ENCODE peak calls at places on chromosomes 11 and 22, in four cellular contexts. T is K562, R is endothelial cell of umbilical vein, W is GM12878. J is an unnamed sample.

GRCh38 chr22:21624880-21625791 is 4.7 kb downstream of the YDJC start:
- DNase-seq in T (peak), R (no peak), W (no peak), J (no peak)

GRCh38 chr11:36763187-36763586 is 165.2 kb upstream of the RAG2 start:
- DNase-seq in T (no peak), R (no peak), W (no peak), J (no peak)

GRCh38 chr22:18998998-18999397 is 62.9 kb upstream of the PRODH start:
- DNase-seq in W (no peak), T (peak), R (no peak), J (no peak)

GRCh38 chr22:44363980-44364749 is 51.4 kb upstream of the SHISAL1 start:
- DNase-seq in T (no peak), W (no peak), R (no peak), J (no peak)

GRCh38 chr11:271316-271715 is 6.9 kb upstream of the NLRP6 start:
- DNase-seq in T (no peak), W (no peak), R (no peak), J (no peak)

GRCh38 chr22:37484115-37485005 is 1.8 kb downstream of the MFNG start:
- DNase-seq in R (peak), W (peak), T (no peak), J (no peak)

GRCh38 chr11:77609234-77609633 is 19.5 kb downstream of the AQP11 start:
- DNase-seq in R (peak), W (no peak), T (no peak), J (no peak)

GRCh38 chr11:10742460-10743208 is 8.4 kb upstream of the CTR9 start:
- DNase-seq in R (no peak), W (no peak), T (peak), J (peak)

GRCh38 chr11:31437742-31438435 is 68.2 kb downstream of the DNAJC24 start:
- DNase-seq in W (no peak), R (no peak), T (no peak), J (peak)

GRCh38 chr11:47376543-47377371 is 1.6 kb downstream of the SPI1 start:
- DNase-seq in R (no peak), T (peak), W (no peak), J (no peak)

GRCh38 chr11:30016588-30017363 is at the start of gene KCNA4:
- DNase-seq in R (no peak), T (peak), W (no peak), J (no peak)

DNA sequence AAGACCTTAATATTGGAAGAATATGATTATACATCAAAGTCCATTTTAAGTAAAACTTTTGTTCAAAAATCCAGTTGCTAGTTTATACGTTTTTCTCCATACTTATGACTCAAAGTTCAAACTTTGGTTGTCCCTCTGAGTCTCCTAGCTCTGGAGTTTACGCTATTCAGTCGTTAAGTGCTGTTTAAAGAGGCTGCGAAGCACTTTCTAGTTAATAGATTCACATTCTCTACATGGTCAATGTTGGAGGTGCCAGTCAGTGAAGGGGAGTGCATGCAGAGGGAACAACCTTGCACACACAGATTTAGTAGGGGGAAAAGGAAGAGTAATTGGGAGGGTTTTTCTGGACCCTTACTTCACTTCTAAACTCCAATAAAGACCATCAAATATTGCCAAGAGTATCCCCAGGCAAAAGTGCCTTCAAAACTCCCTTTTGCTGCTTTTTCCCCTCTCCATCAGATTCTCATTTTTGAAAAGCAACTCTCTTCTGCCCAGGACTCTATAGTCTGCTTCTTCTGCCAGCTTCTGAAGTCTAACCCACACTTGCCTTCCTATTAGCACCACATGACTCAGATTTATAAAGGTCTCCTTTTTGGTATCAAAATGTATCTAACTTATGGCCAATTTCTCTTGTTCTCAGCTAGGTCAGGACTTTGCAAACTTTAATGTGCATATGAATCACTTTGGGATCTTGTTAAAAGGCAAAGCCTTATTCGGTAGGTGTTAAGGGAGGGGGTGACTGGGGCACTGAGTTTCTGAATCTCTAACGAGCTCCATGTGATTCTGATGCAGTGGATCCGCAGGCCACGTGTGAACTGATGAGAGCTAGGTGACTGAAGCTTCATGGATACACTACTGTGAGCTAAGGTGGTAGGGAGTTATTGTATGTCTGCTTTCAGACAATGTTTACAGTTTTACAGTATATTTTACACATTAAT is 96.2 kb upstream of the MTMR2 start:
- DNase-seq in R (no peak), W (no peak), T (no peak), J (no peak)
- TF ChIP-seq FOS in R (no peak), W (no peak), T (no peak), J (no peak)

GRCh38 chr11:60944504-60945294 is 7.3 kb downstream of the SLC15A3 start:
- DNase-seq in R (no peak), T (no peak), W (no peak), J (no peak)

GRCh38 chr11:60941371-60942119 is 10.4 kb downstream of the SLC15A3 start:
- DNase-seq in T (no peak), R (no peak), W (no peak), J (no peak)

GRCh38 chr11:60942207-60942606 is 9.8 kb downstream of the SLC15A3 start:
- DNase-seq in R (no peak), T (no peak), W (no peak), J (no peak)

GRCh38 chr11:60945295-60945667 is 6.7 kb downstream of the SLC15A3 start:
- DNase-seq in W (no peak), T (no peak), R (no peak), J (no peak)

GRCh38 chr11:60942970-60943565 is 8.9 kb downstream of the SLC15A3 start:
- DNase-seq in W (no peak), R (no peak), T (no peak), J (no peak)
- TF ChIP-seq FOS in W (no peak), R (no peak), T (no peak), J (no peak)

DNA sequence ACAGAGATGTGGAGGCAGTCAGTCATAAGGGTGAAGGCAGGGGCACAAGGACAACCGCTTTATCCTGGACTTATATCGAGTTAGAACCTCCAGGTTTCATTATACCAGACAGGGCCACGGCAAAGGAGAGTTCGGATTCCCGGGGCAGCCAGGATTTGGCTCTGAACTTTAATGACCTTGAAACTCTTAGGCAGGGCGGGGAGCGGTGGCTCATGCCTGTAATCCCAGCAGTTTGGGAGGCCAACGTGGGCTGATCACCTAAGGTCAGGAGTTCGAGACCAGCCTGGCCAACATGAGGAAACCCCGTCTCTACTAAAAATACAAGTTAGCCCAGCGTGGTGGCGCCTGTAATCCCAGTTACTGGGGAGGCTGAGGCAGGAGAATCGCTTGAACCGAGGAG is 1.1 kb upstream of the MYRF start:
- DNase-seq in T (no peak), R (no peak), W (no peak), J (no peak)
- TF ChIP-seq FOS in T (no peak), R (no peak), W (no peak), J (no peak)

GRCh38 chr11:107042748-107043147 is 24.5 kb upstream of the GUCY1A2 start:
- DNase-seq in W (no peak), T (no peak), R (no peak), J (no peak)
- TF ChIP-seq FOS in W (no peak), T (no peak), R (no peak), J (no peak)

GRCh38 chr11:126340960-126341709 is 14.4 kb upstream of the ST3GAL4 start:
- DNase-seq in T (no peak), R (no peak), W (peak), J (no peak)
- TF ChIP-seq FOS in T (no peak), R (no peak), W (no peak), J (no peak)

GRCh38 chr22:27101288-27101687 is 443.9 kb downstream of the MIAT start:
- DNase-seq in R (no peak), W (no peak), T (no peak), J (no peak)

GRCh38 chr22:27108425-27109114 is 451.2 kb downstream of the MIAT start:
- DNase-seq in T (no peak), R (peak), W (no peak), J (no peak)

GRCh38 chr22:27107824-27108223 is 450.4 kb downstream of the MIAT start:
- DNase-seq in R (peak), W (no peak), T (no peak), J (peak)

GRCh38 chr22:27107005-27107404 is 449.6 kb downstream of the MIAT start:
- DNase-seq in R (no peak), W (no peak), T (no peak), J (no peak)

GRCh38 chr22:27105142-27106025 is 448.0 kb downstream of the MIAT start:
- DNase-seq in T (no peak), W (no peak), R (peak), J (peak)
- TF ChIP-seq FOS in T (no peak), W (no peak), R (peak), J (no peak)

GRCh38 chr11:72625746-72626636 is 48.2 kb downstream of the PDE2A start:
- DNase-seq in W (no peak), R (peak), T (peak), J (peak)

GRCh38 chr11:72626637-72626936 is 47.6 kb downstream of the PDE2A start:
- DNase-seq in R (no peak), T (no peak), W (no peak), J (no peak)

GRCh38 chr11:72630104-72630852 is 43.9 kb downstream of the PDE2A start:
- DNase-seq in R (no peak), T (no peak), W (no peak), J (no peak)

GRCh38 chr11:72629266-72629665 is 45.0 kb downstream of the PDE2A start:
- DNase-seq in T (no peak), W (no peak), R (no peak), J (no peak)

DNA sequence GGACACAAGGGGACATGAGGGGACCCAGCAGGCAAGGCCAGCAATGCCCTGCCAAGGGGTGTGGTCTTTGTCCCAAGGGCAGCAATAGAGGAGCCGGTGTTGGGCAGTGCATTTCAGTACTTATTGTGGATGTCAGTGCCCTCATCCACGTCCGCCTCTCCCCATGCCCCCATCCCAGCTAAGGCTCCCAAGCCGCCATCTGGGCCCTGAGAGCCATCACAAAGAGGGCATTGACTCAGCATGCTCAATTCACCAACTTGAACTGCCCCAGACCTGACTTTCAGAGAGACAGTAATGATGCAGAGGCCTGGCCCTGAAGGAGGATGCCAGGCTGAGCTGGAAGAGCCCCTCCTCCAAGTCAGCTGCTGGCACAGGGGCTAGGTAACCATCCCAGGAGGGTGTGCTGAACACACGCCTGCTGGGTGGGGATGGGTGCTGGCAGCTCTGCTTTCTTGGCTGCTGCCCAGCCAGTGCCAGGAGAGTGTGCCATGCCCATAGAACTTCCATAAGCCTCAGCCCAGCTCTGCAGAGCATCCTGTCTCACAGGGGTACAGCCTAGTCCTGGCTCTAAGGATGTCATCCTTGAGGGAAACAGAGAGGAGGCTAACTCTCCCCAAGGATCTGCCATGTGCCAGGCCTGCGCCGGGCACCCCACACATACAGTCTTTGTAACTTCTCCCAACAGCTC is 46.5 kb downstream of the PDE2A start:
- DNase-seq in W (no peak), T (no peak), R (no peak), J (no peak)
- TF ChIP-seq FOS in W (no peak), T (no peak), R (no peak), J (no peak)

GRCh38 chr11:123586568-123586967 is 67.9 kb downstream of the SCN3B start:
- DNase-seq in R (no peak), W (no peak), T (no peak), J (no peak)
- TF ChIP-seq FOS in R (no peak), W (no peak), T (no peak), J (no peak)

DNA sequence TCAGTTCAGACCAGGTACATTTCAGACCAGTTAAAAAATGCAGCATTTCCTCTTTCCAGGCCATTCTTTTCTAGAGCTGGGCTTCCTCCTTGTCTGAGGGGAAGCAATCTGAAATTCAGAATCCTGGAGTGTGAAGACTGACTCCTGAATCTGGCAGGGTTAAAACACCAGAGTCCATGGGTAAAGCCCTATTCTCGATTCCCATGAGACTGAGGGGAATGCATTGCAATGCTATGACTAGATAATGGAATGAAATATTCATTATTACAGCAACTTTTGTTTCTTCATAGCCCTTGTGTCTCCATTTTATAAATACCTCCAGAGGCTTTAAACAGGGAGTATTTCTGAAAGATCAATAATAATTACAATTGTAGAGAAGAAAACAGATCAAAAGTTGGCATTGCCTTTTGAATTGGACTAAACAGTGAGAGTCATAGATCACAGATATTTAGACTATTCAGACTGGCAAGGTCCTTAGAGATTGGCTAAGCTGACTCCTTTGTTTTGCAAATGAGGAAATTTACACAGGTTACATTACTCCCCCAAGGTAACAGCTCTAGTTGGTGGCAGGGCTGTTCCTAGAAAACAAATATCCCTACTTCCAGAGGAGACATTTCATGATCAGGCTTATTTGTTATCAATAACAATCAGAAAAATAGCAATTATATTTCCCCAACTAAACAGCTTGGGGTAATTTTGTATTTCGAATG is 632.6 kb upstream of the KIRREL3 start:
- DNase-seq in T (no peak), W (no peak), R (no peak), J (no peak)
- TF ChIP-seq FOS in T (no peak), W (no peak), R (no peak), J (no peak)

J was measured in IMR-90.